ENCODE peak calls at places on chromosomes 12 and 14, in nine cellular contexts. One of them, this sample, is unnamed.

GRCh38 chr12:123971770-123972447 is 722 bp downstream of the CCDC92 start:
- DNase-seq in RWPE1: peak
- DNase-seq in Panc1: no peak
- DNase-seq in AG09319: no peak
- DNase-seq in IMR-90: peak
- DNase-seq in psoas muscle: peak
- DNase-seq in fibroblast of pulmonary artery: peak
- DNase-seq in A549: peak
- DNase-seq in choroid plexus epithelial cell: peak
- DNase-seq in this sample: peak

GRCh38 chr14:74906923-74907620 is 16.0 kb downstream of the RPS6KL1 start:
- DNase-seq in RWPE1: no peak
- DNase-seq in Panc1: no peak
- DNase-seq in AG09319: no peak
- DNase-seq in IMR-90: no peak
- DNase-seq in psoas muscle: peak
- DNase-seq in fibroblast of pulmonary artery: no peak
- DNase-seq in A549: no peak
- DNase-seq in choroid plexus epithelial cell: no peak
- DNase-seq in this sample: no peak

GRCh38 chr14:101854366-101854765 is 92.9 kb downstream of the PPP2R5C start:
- DNase-seq in RWPE1: no peak
- DNase-seq in Panc1: no peak
- DNase-seq in AG09319: no peak
- DNase-seq in IMR-90: peak
- DNase-seq in psoas muscle: no peak
- DNase-seq in fibroblast of pulmonary artery: no peak
- DNase-seq in A549: no peak
- DNase-seq in choroid plexus epithelial cell: no peak
- DNase-seq in this sample: no peak

GRCh38 chr14:103141117-103141796 is 18.0 kb downstream of the TNFAIP2 start:
- DNase-seq in RWPE1: peak
- DNase-seq in Panc1: peak
- DNase-seq in AG09319: no peak
- DNase-seq in IMR-90: peak
- DNase-seq in psoas muscle: no peak
- DNase-seq in fibroblast of pulmonary artery: peak
- DNase-seq in A549: peak
- DNase-seq in choroid plexus epithelial cell: peak
- DNase-seq in this sample: peak

GRCh38 chr12:40616383-40616900 is 75.8 kb upstream of the CNTN1 start:
- DNase-seq in RWPE1: no peak
- DNase-seq in Panc1: no peak
- DNase-seq in AG09319: no peak
- DNase-seq in IMR-90: no peak
- DNase-seq in psoas muscle: no peak
- DNase-seq in fibroblast of pulmonary artery: no peak
- DNase-seq in A549: no peak
- DNase-seq in choroid plexus epithelial cell: no peak
- DNase-seq in this sample: no peak

GRCh38 chr14:85617799-85618198 is 87.9 kb downstream of the FLRT2 start:
- DNase-seq in RWPE1: peak
- DNase-seq in Panc1: no peak
- DNase-seq in AG09319: no peak
- DNase-seq in IMR-90: no peak
- DNase-seq in psoas muscle: no peak
- DNase-seq in fibroblast of pulmonary artery: no peak
- DNase-seq in A549: no peak
- DNase-seq in choroid plexus epithelial cell: no peak
- DNase-seq in this sample: no peak

GRCh38 chr12:109160873-109161272 is 44.5 kb downstream of the ACACB start:
- DNase-seq in RWPE1: no peak
- DNase-seq in Panc1: no peak
- DNase-seq in AG09319: no peak
- DNase-seq in IMR-90: no peak
- DNase-seq in psoas muscle: no peak
- DNase-seq in fibroblast of pulmonary artery: no peak
- DNase-seq in A549: no peak
- DNase-seq in choroid plexus epithelial cell: no peak
- DNase-seq in this sample: no peak

GRCh38 chr14:72610831-72611200 is 283.1 kb downstream of the DPF3 start:
- DNase-seq in RWPE1: no peak
- DNase-seq in Panc1: no peak
- DNase-seq in AG09319: no peak
- DNase-seq in IMR-90: no peak
- DNase-seq in psoas muscle: no peak
- DNase-seq in fibroblast of pulmonary artery: no peak
- DNase-seq in A549: no peak
- DNase-seq in choroid plexus epithelial cell: peak
- DNase-seq in this sample: no peak

GRCh38 chr12:7947011-7947410 is 11.0 kb upstream of the SLC2A3 start:
- DNase-seq in RWPE1: no peak
- DNase-seq in Panc1: no peak
- DNase-seq in AG09319: no peak
- DNase-seq in IMR-90: no peak
- DNase-seq in psoas muscle: no peak
- DNase-seq in fibroblast of pulmonary artery: no peak
- DNase-seq in A549: no peak
- DNase-seq in choroid plexus epithelial cell: no peak
- DNase-seq in this sample: no peak

GRCh38 chr12:58369576-58369975 is 428.2 kb downstream of the ATP23 start:
- DNase-seq in RWPE1: no peak
- DNase-seq in Panc1: no peak
- DNase-seq in AG09319: no peak
- DNase-seq in IMR-90: peak
- DNase-seq in psoas muscle: no peak
- DNase-seq in fibroblast of pulmonary artery: no peak
- DNase-seq in A549: no peak
- DNase-seq in choroid plexus epithelial cell: no peak
- DNase-seq in this sample: no peak

GRCh38 chr12:81942588-81942987 is 183.4 kb upstream of the PPFIA2 start:
- DNase-seq in RWPE1: no peak
- DNase-seq in Panc1: no peak
- DNase-seq in AG09319: no peak
- DNase-seq in IMR-90: no peak
- DNase-seq in psoas muscle: no peak
- DNase-seq in fibroblast of pulmonary artery: no peak
- DNase-seq in A549: no peak
- DNase-seq in choroid plexus epithelial cell: no peak
- DNase-seq in this sample: no peak

GRCh38 chr12:72072613-72073212 is 134.1 kb downstream of the TPH2 start:
- DNase-seq in RWPE1: no peak
- DNase-seq in Panc1: no peak
- DNase-seq in AG09319: no peak
- DNase-seq in IMR-90: no peak
- DNase-seq in psoas muscle: no peak
- DNase-seq in fibroblast of pulmonary artery: no peak
- DNase-seq in A549: no peak
- DNase-seq in choroid plexus epithelial cell: no peak
- DNase-seq in this sample: no peak

GRCh38 chr12:63921157-63921556 is 76.7 kb downstream of the SRGAP1 start:
- DNase-seq in RWPE1: no peak
- DNase-seq in Panc1: no peak
- DNase-seq in AG09319: no peak
- DNase-seq in IMR-90: no peak
- DNase-seq in psoas muscle: no peak
- DNase-seq in fibroblast of pulmonary artery: no peak
- DNase-seq in A549: no peak
- DNase-seq in choroid plexus epithelial cell: no peak
- DNase-seq in this sample: no peak

GRCh38 chr14:34081126-34081575 is 130.3 kb upstream of the EGLN3 start:
- DNase-seq in RWPE1: no peak
- DNase-seq in Panc1: no peak
- DNase-seq in AG09319: peak
- DNase-seq in IMR-90: no peak
- DNase-seq in psoas muscle: no peak
- DNase-seq in fibroblast of pulmonary artery: peak
- DNase-seq in A549: no peak
- DNase-seq in choroid plexus epithelial cell: peak
- DNase-seq in this sample: no peak

GRCh38 chr14:100295376-100296105 is 10.7 kb downstream of the SLC25A29 start:
- DNase-seq in RWPE1: no peak
- DNase-seq in Panc1: no peak
- DNase-seq in AG09319: no peak
- DNase-seq in IMR-90: no peak
- DNase-seq in psoas muscle: peak
- DNase-seq in fibroblast of pulmonary artery: no peak
- DNase-seq in A549: no peak
- DNase-seq in choroid plexus epithelial cell: no peak
- DNase-seq in this sample: no peak

GRCh38 chr14:21626491-21627230 is 8.1 kb downstream of the OR10G2 start:
- DNase-seq in RWPE1: peak
- DNase-seq in Panc1: no peak
- DNase-seq in AG09319: no peak
- DNase-seq in IMR-90: peak
- DNase-seq in psoas muscle: no peak
- DNase-seq in fibroblast of pulmonary artery: no peak
- DNase-seq in A549: no peak
- DNase-seq in choroid plexus epithelial cell: peak
- DNase-seq in this sample: peak

GRCh38 chr14:101177301-101178055 is 274.0 kb upstream of the RTL1 start:
- DNase-seq in RWPE1: no peak
- DNase-seq in Panc1: no peak
- DNase-seq in AG09319: no peak
- DNase-seq in IMR-90: no peak
- DNase-seq in psoas muscle: no peak
- DNase-seq in fibroblast of pulmonary artery: no peak
- DNase-seq in A549: no peak
- DNase-seq in choroid plexus epithelial cell: no peak
- DNase-seq in this sample: no peak

GRCh38 chr14:62778847-62779246 is 266.4 kb downstream of the KCNH5 start:
- DNase-seq in RWPE1: no peak
- DNase-seq in Panc1: no peak
- DNase-seq in AG09319: no peak
- DNase-seq in IMR-90: peak
- DNase-seq in psoas muscle: no peak
- DNase-seq in fibroblast of pulmonary artery: peak
- DNase-seq in A549: no peak
- DNase-seq in choroid plexus epithelial cell: no peak
- DNase-seq in this sample: peak

GRCh38 chr14:93231129-93231979 is 24.3 kb downstream of the UBR7 start:
- DNase-seq in RWPE1: peak
- DNase-seq in Panc1: no peak
- DNase-seq in AG09319: no peak
- DNase-seq in IMR-90: peak
- DNase-seq in psoas muscle: no peak
- DNase-seq in fibroblast of pulmonary artery: peak
- DNase-seq in A549: peak
- DNase-seq in choroid plexus epithelial cell: peak
- DNase-seq in this sample: peak

GRCh38 chr12:13162904-13163303 is 33.6 kb upstream of the EMP1 start:
- DNase-seq in RWPE1: no peak
- DNase-seq in Panc1: no peak
- DNase-seq in AG09319: no peak
- DNase-seq in IMR-90: no peak
- DNase-seq in psoas muscle: no peak
- DNase-seq in fibroblast of pulmonary artery: no peak
- DNase-seq in A549: no peak
- DNase-seq in choroid plexus epithelial cell: no peak
- DNase-seq in this sample: no peak
- TF ChIP-seq CTCF in RWPE1: no peak
- TF ChIP-seq CTCF in Panc1: no peak
- TF ChIP-seq CTCF in AG09319: no peak
- TF ChIP-seq CTCF in IMR-90: no peak
- TF ChIP-seq CTCF in psoas muscle: no peak
- TF ChIP-seq CTCF in fibroblast of pulmonary artery: no peak
- TF ChIP-seq CTCF in A549: no peak
- TF ChIP-seq CTCF in choroid plexus epithelial cell: no peak
- TF ChIP-seq CTCF in this sample: no peak

GRCh38 chr12:2682301-2683282 is 112.2 kb upstream of the FKBP4 start:
- DNase-seq in RWPE1: peak
- DNase-seq in Panc1: no peak
- DNase-seq in AG09319: no peak
- DNase-seq in IMR-90: peak
- DNase-seq in psoas muscle: no peak
- DNase-seq in fibroblast of pulmonary artery: peak
- DNase-seq in A549: peak
- DNase-seq in choroid plexus epithelial cell: peak
- DNase-seq in this sample: peak
- TF ChIP-seq CTCF in RWPE1: no peak
- TF ChIP-seq CTCF in Panc1: peak
- TF ChIP-seq CTCF in AG09319: peak
- TF ChIP-seq CTCF in IMR-90: peak
- TF ChIP-seq CTCF in psoas muscle: peak
- TF ChIP-seq CTCF in fibroblast of pulmonary artery: peak
- TF ChIP-seq CTCF in A549: peak
- TF ChIP-seq CTCF in choroid plexus epithelial cell: peak
- TF ChIP-seq CTCF in this sample: peak

GRCh38 chr14:29166507-29166906 is 399.9 kb downstream of the FOXG1 start:
- DNase-seq in RWPE1: no peak
- DNase-seq in Panc1: no peak
- DNase-seq in AG09319: no peak
- DNase-seq in IMR-90: no peak
- DNase-seq in psoas muscle: no peak
- DNase-seq in fibroblast of pulmonary artery: no peak
- DNase-seq in A549: no peak
- DNase-seq in choroid plexus epithelial cell: peak
- DNase-seq in this sample: no peak
- TF ChIP-seq CTCF in RWPE1: no peak
- TF ChIP-seq CTCF in Panc1: peak
- TF ChIP-seq CTCF in AG09319: no peak
- TF ChIP-seq CTCF in IMR-90: no peak
- TF ChIP-seq CTCF in psoas muscle: no peak
- TF ChIP-seq CTCF in fibroblast of pulmonary artery: no peak
- TF ChIP-seq CTCF in A549: no peak
- TF ChIP-seq CTCF in choroid plexus epithelial cell: peak
- TF ChIP-seq CTCF in this sample: no peak

DNA sequence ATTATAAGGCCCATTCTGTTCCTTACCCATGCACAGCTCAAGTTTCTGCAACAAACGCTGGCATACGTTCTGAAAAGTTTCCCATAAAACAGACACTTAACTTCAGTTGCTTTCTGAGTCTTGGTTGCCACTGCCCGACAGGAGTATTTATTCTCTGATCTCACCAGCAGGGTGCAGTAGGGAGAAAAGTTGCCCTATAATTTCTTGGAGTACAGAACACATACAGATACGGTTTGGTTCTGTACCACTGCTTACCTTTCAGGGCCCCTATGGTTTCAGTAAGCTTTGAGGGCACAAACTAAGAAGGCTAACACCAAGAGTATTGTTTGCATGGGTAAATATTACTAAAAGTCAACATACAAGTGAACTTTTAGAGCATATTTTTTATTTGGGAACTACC is 77.9 kb downstream of the SPATA7 start:
- DNase-seq in RWPE1: no peak
- DNase-seq in Panc1: no peak
- DNase-seq in AG09319: no peak
- DNase-seq in IMR-90: no peak
- DNase-seq in psoas muscle: no peak
- DNase-seq in fibroblast of pulmonary artery: peak
- DNase-seq in A549: peak
- DNase-seq in choroid plexus epithelial cell: peak
- DNase-seq in this sample: no peak
- TF ChIP-seq CTCF in RWPE1: no peak
- TF ChIP-seq CTCF in Panc1: peak
- TF ChIP-seq CTCF in AG09319: peak
- TF ChIP-seq CTCF in IMR-90: peak
- TF ChIP-seq CTCF in psoas muscle: no peak
- TF ChIP-seq CTCF in fibroblast of pulmonary artery: peak
- TF ChIP-seq CTCF in A549: peak
- TF ChIP-seq CTCF in choroid plexus epithelial cell: peak
- TF ChIP-seq CTCF in this sample: peak

GRCh38 chr12:6829532-6830220 is 1.5 kb downstream of the P3H3 start:
- DNase-seq in RWPE1: no peak
- DNase-seq in Panc1: no peak
- DNase-seq in AG09319: no peak
- DNase-seq in IMR-90: peak
- DNase-seq in psoas muscle: no peak
- DNase-seq in fibroblast of pulmonary artery: no peak
- DNase-seq in A549: peak
- DNase-seq in choroid plexus epithelial cell: no peak
- DNase-seq in this sample: no peak
- TF ChIP-seq CTCF in RWPE1: no peak
- TF ChIP-seq CTCF in Panc1: peak
- TF ChIP-seq CTCF in AG09319: no peak
- TF ChIP-seq CTCF in IMR-90: peak
- TF ChIP-seq CTCF in psoas muscle: no peak
- TF ChIP-seq CTCF in fibroblast of pulmonary artery: peak
- TF ChIP-seq CTCF in A549: no peak
- TF ChIP-seq CTCF in choroid plexus epithelial cell: peak
- TF ChIP-seq CTCF in this sample: peak

This sample was measured in cardiac fibroblast.